ENCODE peak calls at places on chromosomes 16 and 17, in seven cellular contexts. J is tibial nerve, P is sigmoid colon, E is stomach, O is H1, W is A549, H is GM12878. T is an unnamed sample.

GRCh38 chr17:77831497-77832179 is 126.9 kb upstream of the TNRC6C start:
- DNase-seq in P (peak), O (no peak), H (no peak), J (no peak), W (no peak), E (no peak), T (no peak)

GRCh38 chr17:4206945-4207344 is 56.8 kb downstream of the ANKFY1 start:
- DNase-seq in E (no peak), P (no peak), O (no peak), J (no peak), H (no peak), W (no peak), T (no peak)

GRCh38 chr17:9212376-9213310 is 191.3 kb downstream of the NTN1 start:
- DNase-seq in E (no peak), P (no peak), J (no peak), H (no peak), O (no peak), W (no peak), T (no peak)

GRCh38 chr17:37064956-37065355 is 116.2 kb downstream of the AATF start:
- DNase-seq in P (no peak), E (no peak), O (no peak), J (no peak), W (no peak), H (no peak), T (no peak)

GRCh38 chr17:18994626-18995025 is 9.9 kb downstream of the FAM83G start:
- DNase-seq in H (no peak), W (no peak), P (no peak), J (no peak), E (no peak), O (no peak), T (no peak)

GRCh38 chr16:2716948-2717347 is 3.1 kb downstream of the PRSS27 start:
- DNase-seq in O (no peak), P (no peak), H (no peak), W (no peak), E (no peak), J (no peak), T (no peak)

GRCh38 chr16:87070657-87071056 is 246.5 kb downstream of the C16orf95 start:
- DNase-seq in O (no peak), E (no peak), H (no peak), W (no peak), P (peak), J (no peak), T (no peak)

GRCh38 chr17:40130352-40131042 is 8.7 kb downstream of the MSL1 start:
- DNase-seq in O (no peak), W (no peak), J (peak), H (no peak), E (peak), P (peak), T (no peak)

GRCh38 chr17:9696279-9697044 is 51.1 kb downstream of the USP43 start:
- DNase-seq in W (no peak), O (no peak), H (no peak), J (no peak), P (no peak), E (no peak), T (no peak)

GRCh38 chr16:73176577-73177013 is 128.7 kb upstream of the ZFHX3 start:
- DNase-seq in W (peak), H (no peak), P (no peak), E (no peak), O (no peak), J (no peak), T (no peak)

GRCh38 chr17:43579570-43580140 is 33.5 kb upstream of the ETV4 start:
- DNase-seq in H (no peak), J (no peak), W (peak), P (no peak), E (no peak), O (no peak), T (no peak)

GRCh38 chr16:87487361-87487924 is 5.4 kb downstream of the ZCCHC14 start:
- DNase-seq in J (no peak), W (no peak), E (peak), H (no peak), O (peak), P (no peak), T (peak)

GRCh38 chr16:1639282-1639681 is 27.1 kb downstream of the CRAMP1 start:
- DNase-seq in J (no peak), E (no peak), O (no peak), W (no peak), P (no peak), H (no peak), T (no peak)

GRCh38 chr16:1639840-1640239 is 27.7 kb downstream of the CRAMP1 start:
- DNase-seq in J (no peak), E (no peak), W (no peak), O (no peak), P (no peak), H (no peak), T (no peak)

GRCh38 chr16:1638757-1639156 is 26.6 kb downstream of the CRAMP1 start:
- DNase-seq in O (no peak), W (no peak), E (no peak), H (no peak), P (no peak), J (no peak), T (no peak)

GRCh38 chr16:1635070-1635469 is 22.9 kb downstream of the CRAMP1 start:
- DNase-seq in H (no peak), J (no peak), W (no peak), E (no peak), P (no peak), O (no peak), T (no peak)

GRCh38 chr16:1637526-1637925 is 25.4 kb downstream of the CRAMP1 start:
- DNase-seq in E (no peak), O (no peak), H (no peak), W (no peak), P (no peak), J (no peak), T (no peak)
- TF ChIP-seq EP300 in E (no peak), O (no peak), H (no peak), W (no peak), P (no peak), J (no peak), T (no peak)

DNA sequence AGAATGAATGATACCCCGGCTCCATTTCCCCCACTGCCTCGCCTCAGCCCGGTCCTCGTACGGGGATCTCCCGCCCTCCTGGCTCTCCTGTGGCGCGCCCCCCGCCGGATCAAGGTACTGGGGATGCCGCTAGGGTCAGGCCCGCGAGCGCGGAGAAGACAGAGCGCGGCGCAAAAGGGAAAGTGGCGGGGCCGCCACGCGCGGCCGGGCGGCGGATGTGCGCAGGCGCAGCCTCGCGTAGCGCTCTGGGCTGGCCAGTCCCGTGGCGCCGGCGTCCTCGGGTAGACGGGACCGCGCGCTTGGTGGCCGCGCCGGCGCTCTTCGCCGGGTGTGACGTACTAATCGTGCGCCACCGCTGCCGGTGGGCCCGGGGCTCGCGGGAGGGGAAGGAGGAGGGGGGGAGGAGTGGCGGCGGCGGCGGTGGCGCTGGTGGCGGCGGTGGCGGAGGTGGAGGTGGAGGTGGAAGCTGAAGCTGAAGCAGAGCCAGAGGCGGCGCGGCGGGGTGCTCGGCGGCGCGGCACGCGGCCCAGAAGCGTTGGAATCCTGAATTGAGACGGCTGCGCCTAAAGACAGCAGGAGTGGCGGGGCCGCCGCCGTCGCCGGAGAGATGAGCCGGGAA is at the start of gene SENP3:
- DNase-seq in W (peak), H (no peak), O (no peak), E (peak), P (peak), J (peak), T (peak)
- TF ChIP-seq EP300 in W (no peak), H (no peak), O (no peak), E (no peak), P (no peak), J (peak), T (no peak)

GRCh38 chr17:76076100-76076764 is 1.7 kb downstream of the GALR2 start:
- DNase-seq in E (no peak), J (no peak), P (no peak), O (no peak), W (no peak), H (no peak), T (no peak)

GRCh38 chr17:76075364-76076099 is 951 bp downstream of the GALR2 start:
- DNase-seq in E (no peak), J (no peak), H (no peak), P (no peak), O (no peak), W (peak), T (no peak)

GRCh38 chr17:76074390-76075363 is at the start of gene GALR2:
- DNase-seq in O (no peak), P (no peak), W (peak), E (no peak), J (no peak), H (no peak), T (no peak)

GRCh38 chr17:76071497-76072148 is 694 bp downstream of the SRP68 start:
- DNase-seq in H (no peak), P (no peak), O (no peak), W (no peak), J (no peak), E (no peak), T (no peak)

GRCh38 chr17:76072149-76072858 is at the start of gene SRP68:
- DNase-seq in O (peak), E (peak), J (peak), W (peak), H (peak), P (peak), T (peak)
- TF ChIP-seq EP300 in O (peak), E (no peak), J (peak), W (no peak), H (no peak), P (no peak), T (no peak)

DNA sequence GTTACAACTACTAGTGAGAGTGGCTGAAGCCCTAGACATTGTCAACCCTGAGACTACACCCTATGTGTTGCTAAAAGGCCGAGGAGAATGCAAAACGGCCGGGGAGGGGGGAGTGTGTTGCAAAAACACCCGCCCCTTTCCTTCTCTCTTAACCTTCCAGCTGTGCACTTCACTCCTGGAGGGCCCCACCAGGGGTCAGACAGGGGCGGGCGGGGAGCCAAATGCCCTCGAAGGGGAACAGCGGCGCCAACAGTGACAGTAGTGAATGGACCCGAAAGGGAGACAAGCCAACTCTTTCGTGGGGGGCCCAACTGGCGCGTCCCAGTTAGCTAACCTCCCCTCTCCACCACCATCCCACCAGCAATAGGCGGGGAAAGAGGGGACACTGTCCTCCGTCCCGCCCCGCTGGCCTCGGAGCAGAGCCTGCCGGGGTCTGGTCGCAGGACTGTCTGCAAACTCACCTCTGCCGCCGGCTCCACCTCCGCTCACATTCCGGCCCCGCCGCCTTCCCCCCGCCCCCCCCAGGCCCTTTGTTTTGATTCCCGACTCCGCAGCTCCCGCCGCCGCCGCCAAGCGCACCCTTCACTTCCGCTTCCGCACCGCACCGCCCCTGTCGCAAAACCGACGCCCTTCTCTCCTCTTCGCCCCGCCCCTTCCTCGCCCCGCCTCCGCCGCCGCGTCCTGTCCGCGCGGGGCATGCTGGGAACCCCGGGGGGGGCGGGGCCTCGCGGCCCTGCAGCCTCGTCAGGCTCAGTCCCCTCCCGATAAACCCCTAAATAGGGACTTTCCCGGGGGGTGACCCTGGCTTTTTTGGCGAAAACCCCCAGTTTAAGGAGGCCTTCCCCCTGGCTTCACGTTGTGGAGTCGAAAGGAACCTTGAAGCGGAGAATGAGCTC is at the start of gene MARF1:
- DNase-seq in O (peak), J (peak), P (peak), W (peak), H (peak), E (peak), T (peak)
- TF ChIP-seq EP300 in O (no peak), J (peak), P (peak), W (no peak), H (no peak), E (no peak), T (no peak)

DNA sequence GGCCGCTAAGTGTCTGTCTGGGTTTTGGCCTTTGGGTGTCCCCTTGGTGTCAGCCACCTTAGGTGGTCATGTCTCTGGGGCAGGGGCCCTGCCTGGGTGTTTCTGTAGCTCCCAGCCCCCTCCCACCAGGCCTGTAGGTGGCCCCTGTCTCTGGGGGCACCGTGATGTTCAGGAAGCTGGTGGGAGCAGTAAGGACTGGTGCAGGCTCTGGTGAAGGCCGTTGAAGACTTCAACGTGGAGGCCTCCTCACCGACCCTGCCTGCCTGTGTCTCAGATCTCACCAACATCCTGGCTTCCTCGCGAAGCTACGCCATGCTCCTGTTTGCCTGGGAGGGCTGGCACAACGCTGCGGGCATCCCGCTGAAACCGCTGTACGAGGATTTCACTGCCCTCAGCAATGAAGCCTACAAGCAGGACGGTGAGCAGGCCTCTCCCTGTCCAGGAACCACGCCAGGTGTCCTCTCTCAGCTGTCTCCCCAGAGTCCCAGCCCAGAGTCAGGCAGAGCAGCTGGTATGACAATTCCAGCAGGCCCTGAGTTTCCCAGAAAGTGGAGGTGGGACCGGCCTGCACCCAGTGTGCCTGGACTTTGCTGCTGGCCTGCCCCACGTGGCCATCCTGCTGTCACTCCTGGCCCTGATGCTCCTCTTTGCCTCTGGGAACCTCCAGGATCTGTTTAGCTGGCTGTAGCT is 2.8 kb downstream of the ACE start:
- DNase-seq in P (no peak), E (no peak), W (no peak), H (no peak), O (no peak), J (no peak), T (no peak)
- TF ChIP-seq EP300 in P (no peak), E (no peak), W (no peak), H (no peak), O (no peak), J (no peak), T (no peak)

DNA sequence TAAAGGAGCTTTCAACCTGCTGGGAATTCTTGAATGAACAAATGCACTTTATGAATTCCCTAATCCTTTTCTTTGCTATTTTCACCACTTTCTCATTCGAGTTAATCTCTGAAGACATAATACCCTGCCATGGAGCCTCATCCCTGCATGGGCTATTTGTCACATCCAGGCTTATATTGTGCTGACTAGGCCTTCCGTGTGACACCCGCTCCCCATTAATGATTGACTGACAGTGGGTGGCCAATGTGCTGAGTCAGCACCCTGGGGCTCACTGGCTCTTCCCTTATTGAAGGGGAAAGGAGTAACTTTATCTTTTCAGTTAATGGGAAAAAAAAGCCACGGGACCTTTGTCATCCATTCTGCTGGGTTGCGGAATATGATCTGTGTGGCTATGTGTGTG is 1024.8 kb upstream of the EEF2KMT start:
- DNase-seq in P (no peak), E (no peak), J (no peak), O (no peak), W (no peak), H (no peak), T (no peak)
- TF ChIP-seq EP300 in P (no peak), E (no peak), J (no peak), O (no peak), W (no peak), H (no peak), T (no peak)

GRCh38 chr17:38351412-38352222 is at the start of gene SOCS7:
- DNase-seq in P (peak), E (peak), H (peak), J (peak), W (peak), O (peak), T (peak)
- TF ChIP-seq EP300 in P (no peak), E (no peak), H (no peak), J (peak), W (no peak), O (no peak), T (no peak)

DNA sequence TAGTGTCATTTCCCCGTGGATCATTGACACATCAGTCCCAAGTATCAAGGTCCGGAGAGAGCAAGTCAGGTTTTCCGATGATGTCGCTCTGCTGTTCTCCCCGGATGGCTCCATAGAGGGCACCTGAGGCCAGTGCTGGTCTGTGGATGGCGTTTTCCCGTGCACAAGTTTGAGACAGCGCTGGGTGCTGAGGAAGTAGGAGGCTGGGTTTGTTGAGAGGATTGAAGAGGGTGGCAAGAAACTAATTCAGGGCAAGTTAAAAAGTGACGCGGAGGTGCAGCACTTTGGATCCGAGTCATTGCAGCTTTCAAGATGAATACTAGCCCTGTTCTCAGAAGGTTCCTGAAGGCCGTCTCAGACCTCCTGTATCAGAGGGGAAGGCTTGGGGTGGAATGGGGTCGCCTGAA is 7.7 kb downstream of the NUBP1 start:
- DNase-seq in E (no peak), J (no peak), O (no peak), P (no peak), H (no peak), W (no peak), T (no peak)
- TF ChIP-seq EP300 in E (no peak), J (no peak), O (no peak), P (no peak), H (no peak), W (no peak), T (no peak)

GRCh38 chr17:62822080-62822904 is 14.2 kb upstream of the MARCHF10 start:
- DNase-seq in O (no peak), J (no peak), P (no peak), E (peak), H (no peak), W (no peak), T (no peak)

GRCh38 chr17:62825182-62825581 is 17.1 kb upstream of the MARCHF10 start:
- DNase-seq in W (no peak), H (no peak), O (no peak), J (no peak), E (no peak), P (no peak), T (no peak)

GRCh38 chr17:62823111-62823895 is 15.2 kb upstream of the MARCHF10 start:
- DNase-seq in O (no peak), P (no peak), J (no peak), E (no peak), H (no peak), W (no peak), T (no peak)

GRCh38 chr17:62826956-62827355 is 18.8 kb upstream of the MARCHF10 start:
- DNase-seq in O (no peak), H (no peak), E (no peak), P (no peak), J (no peak), W (no peak), T (no peak)

DNA sequence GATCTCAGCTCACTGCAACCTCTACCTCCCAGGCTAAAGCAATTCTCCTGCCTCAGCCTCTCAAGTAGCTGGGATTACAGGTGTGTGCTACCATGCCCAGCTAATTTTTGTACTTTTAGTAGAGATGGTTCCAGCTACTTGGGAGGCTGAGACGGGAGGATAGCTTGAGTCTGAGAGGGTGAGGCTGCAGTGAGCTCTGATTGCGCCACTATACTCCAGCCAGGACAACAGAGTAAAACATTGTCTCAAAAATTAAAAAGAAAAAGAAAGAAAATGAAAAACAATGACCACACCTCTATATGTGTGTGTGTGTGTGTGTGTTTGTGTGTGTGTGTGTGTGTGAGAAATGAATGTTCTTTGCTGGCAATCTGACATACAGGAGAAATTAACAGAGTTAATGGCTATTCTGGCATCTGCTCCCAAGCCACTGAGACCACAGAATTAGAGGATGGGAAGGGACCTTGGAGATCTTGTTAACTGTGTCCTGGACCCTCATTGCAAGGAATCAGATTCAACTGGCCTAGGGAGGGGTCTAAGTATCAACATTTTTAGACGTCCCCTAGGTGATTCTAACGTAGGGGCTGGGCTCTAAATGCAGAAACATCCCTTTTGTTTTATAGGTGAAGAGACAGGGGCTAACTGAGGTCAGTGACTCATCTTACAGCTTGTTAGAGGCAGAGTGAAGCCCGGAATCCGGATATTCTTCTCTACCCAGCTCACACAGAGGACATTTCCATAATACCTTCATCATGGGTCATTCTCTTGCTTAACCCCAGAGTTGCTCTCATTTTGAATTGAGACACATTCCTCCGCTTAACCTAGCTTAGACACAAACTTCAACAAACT is 16.4 kb upstream of the MARCHF10 start:
- DNase-seq in W (peak), J (no peak), P (no peak), O (peak), E (no peak), H (no peak), T (no peak)
- TF ChIP-seq EP300 in W (peak), J (no peak), P (no peak), O (no peak), E (no peak), H (no peak), T (no peak)

GRCh38 chr16:53619247-53619646 is 84.4 kb downstream of the RPGRIP1L start:
- DNase-seq in O (no peak), H (no peak), J (no peak), P (no peak), W (no peak), E (no peak), T (no peak)
- TF ChIP-seq EP300 in O (no peak), H (no peak), J (no peak), P (no peak), W (no peak), E (no peak), T (no peak)